ENCODE peak calls at places on chromosomes 1 and 21, in ten cellular contexts. U is IMR-90; R is CD8-positive, alpha-beta memory T cell; N is spleen; H is fibroblast of lung; A is heart left ventricle; I is GM12878; Y is heart right ventricle; Z is H9; X is Peyer's patch. G is an unnamed sample. For H3K27me3, the result is how much of the 10 kb centered on the place peaks cover.

GRCh38 chr21:31132574-31133242 is 94.4 kb upstream of the KRTAP19-8 start:
- DNase-seq in A (no peak), X (no peak), N (no peak), U (peak), H (peak), Z (no peak), R (peak), Y (no peak), I (peak), G (no peak)

GRCh38 chr1:164263540-164263939 is 295.4 kb upstream of the PBX1 start:
- DNase-seq in H (no peak), A (no peak), X (no peak), Z (no peak), U (no peak), N (no peak), Y (no peak), I (no peak), R (no peak), G (no peak)

GRCh38 chr1:33327587-33328325 is 6.9 kb upstream of the A3GALT2 start:
- DNase-seq in A (peak), Y (peak), U (peak), R (no peak), Z (no peak), N (peak), I (no peak), X (no peak), H (peak), G (peak)

GRCh38 chr1:31705080-31705866 is 1.5 kb upstream of the COL16A1 start:
- DNase-seq in X (peak), I (no peak), N (peak), Y (peak), H (peak), A (peak), Z (peak), U (peak), R (peak), G (peak)

GRCh38 chr21:24938592-24938991 is 668.7 kb downstream of the MRPL39 start:
- DNase-seq in N (no peak), H (no peak), Y (no peak), U (no peak), I (no peak), A (no peak), R (no peak), X (no peak), Z (no peak), G (no peak)

GRCh38 chr1:176605151-176605550 is 142.2 kb downstream of the PAPPA2 start:
- DNase-seq in R (no peak), Y (no peak), Z (no peak), N (no peak), X (no peak), A (no peak), H (no peak), U (no peak), I (no peak), G (no peak)

GRCh38 chr21:38048241-38048640 is 132.0 kb upstream of the KCNJ6 start:
- DNase-seq in X (no peak), U (no peak), R (no peak), N (no peak), A (no peak), I (no peak), Z (no peak), Y (no peak), H (no peak), G (no peak)

GRCh38 chr1:244952940-244953339 is 88.6 kb upstream of the HNRNPU start:
- DNase-seq in H (no peak), U (no peak), X (peak), A (no peak), N (no peak), Z (no peak), Y (no peak), R (no peak), I (no peak), G (no peak)

GRCh38 chr21:31370281-31370892 is 26.3 kb upstream of the TIAM1 start:
- DNase-seq in U (no peak), Y (no peak), N (no peak), X (no peak), H (no peak), I (no peak), A (no peak), Z (no peak), R (no peak), G (no peak)

GRCh38 chr1:95086949-95087533 is 14.3 kb upstream of the ALG14 start:
- DNase-seq in H (peak), N (no peak), I (no peak), U (peak), Z (peak), X (no peak), Y (peak), R (no peak), A (peak), G (no peak)

GRCh38 chr21:17461582-17461981 is 51.3 kb upstream of the CXADR start:
- DNase-seq in Y (no peak), A (no peak), Z (no peak), R (no peak), H (peak), X (no peak), U (peak), I (no peak), N (no peak), G (no peak)

GRCh38 chr1:201394596-201394995 is 4.5 kb downstream of the LAD1 start:
- DNase-seq in A (no peak), N (no peak), X (no peak), R (no peak), Y (no peak), U (no peak), I (no peak), H (no peak), Z (no peak), G (no peak)
- H3K27me3 ChIP-seq in A (under half), N (under half), X (under half), R (under half), Y (under half), U (half or more), I (under half), H (half or more), Z (under half), G (under half)

GRCh38 chr1:155105604-155106011 is 22.1 kb upstream of the EFNA1 start:
- DNase-seq in R (no peak), H (no peak), I (no peak), X (no peak), N (no peak), Z (no peak), A (no peak), U (no peak), Y (no peak), G (no peak)
- H3K27ac ChIP-seq in R (no peak), H (no peak), I (no peak), X (peak), N (no peak), Z (no peak), A (no peak), U (no peak), Y (no peak), G (no peak)

GRCh38 chr1:36692465-36692864 is 209.8 kb upstream of the CSF3R start:
- DNase-seq in I (no peak), R (no peak), N (no peak), Z (peak), H (no peak), X (no peak), Y (no peak), U (no peak), A (no peak), G (no peak)

GRCh38 chr1:36693116-36693515 is 210.4 kb upstream of the CSF3R start:
- DNase-seq in N (no peak), Z (peak), X (no peak), U (no peak), H (no peak), R (no peak), Y (no peak), A (no peak), I (no peak), G (no peak)

GRCh38 chr1:36693652-36694051 is 210.9 kb upstream of the CSF3R start:
- DNase-seq in Z (no peak), R (no peak), X (no peak), U (no peak), H (no peak), N (no peak), I (no peak), Y (no peak), A (no peak), G (no peak)

GRCh38 chr1:36699113-36699512 is 216.4 kb upstream of the CSF3R start:
- DNase-seq in H (no peak), Y (no peak), I (no peak), R (no peak), A (no peak), N (no peak), Z (no peak), X (no peak), U (no peak), G (no peak)

DNA sequence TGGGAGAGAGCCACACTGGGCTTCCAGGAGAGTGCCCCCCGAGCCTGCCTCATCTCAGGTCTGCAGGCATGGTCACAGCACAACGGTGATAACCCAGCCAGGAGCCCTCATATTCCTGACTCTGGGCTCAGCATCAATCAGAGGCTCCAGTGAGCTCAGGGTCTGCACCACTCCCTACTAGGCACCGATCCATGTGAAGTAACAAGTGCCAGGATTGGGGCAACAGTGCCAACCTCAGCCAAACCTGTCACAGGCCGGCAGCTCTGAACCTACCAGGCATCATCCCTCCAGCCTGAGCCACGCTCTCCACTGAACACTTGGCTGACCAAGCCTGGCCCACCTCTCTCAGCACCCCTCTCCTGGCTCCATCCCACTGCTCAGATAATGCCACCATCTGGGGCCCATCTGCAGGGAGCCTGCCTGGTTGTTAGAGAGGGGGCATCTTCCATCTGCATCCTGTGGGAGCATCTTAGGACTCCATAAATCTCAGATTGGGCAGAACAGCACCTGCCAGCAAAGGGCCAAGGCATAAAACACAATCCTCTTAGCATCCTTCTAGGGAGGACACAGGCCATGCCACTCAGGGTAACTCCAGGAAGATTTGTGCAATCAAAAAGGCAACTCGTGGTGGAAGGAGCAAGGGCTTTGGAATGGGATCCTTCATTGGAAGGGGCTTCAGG is 213.7 kb upstream of the CSF3R start:
- DNase-seq in A (no peak), R (no peak), Y (no peak), U (no peak), X (no peak), H (no peak), I (no peak), N (no peak), Z (no peak), G (no peak)
- H3K27me3 ChIP-seq in A (under half), R (under half), Y (half or more), U (under half), X (under half), H (under half), I (under half), N (under half), Z (under half), G (under half)

GRCh38 chr1:114082047-114082630 is 71.5 kb downstream of the SYT6 start:
- DNase-seq in X (no peak), H (no peak), A (no peak), Y (no peak), N (no peak), I (no peak), Z (no peak), U (no peak), R (no peak), G (no peak)
- H3K27ac ChIP-seq in X (no peak), H (no peak), A (peak), Y (peak), N (no peak), I (no peak), Z (no peak), U (no peak), R (no peak), G (no peak)

GRCh38 chr1:20739225-20739624 is 6.7 kb upstream of the SH2D5 start:
- DNase-seq in R (no peak), Z (no peak), Y (no peak), U (peak), I (no peak), H (peak), X (no peak), N (no peak), A (no peak), G (no peak)
- H3K27me3 ChIP-seq in R (under half), Z (under half), Y (under half), U (under half), I (under half), H (under half), X (under half), N (under half), A (under half), G (under half)

GRCh38 chr1:168958562-168959289 is 147.8 kb upstream of the ATP1B1 start:
- DNase-seq in N (no peak), X (no peak), Z (no peak), Y (no peak), H (no peak), A (no peak), R (no peak), U (no peak), I (no peak), G (no peak)

GRCh38 chr1:168960114-168960513 is 146.4 kb upstream of the ATP1B1 start:
- DNase-seq in I (no peak), Z (no peak), H (no peak), X (no peak), A (no peak), N (no peak), Y (no peak), U (no peak), R (no peak), G (no peak)

GRCh38 chr1:168960595-168960994 is 145.9 kb upstream of the ATP1B1 start:
- DNase-seq in Y (no peak), H (no peak), A (no peak), I (no peak), Z (no peak), U (no peak), R (no peak), X (no peak), N (no peak), G (no peak)

GRCh38 chr1:168957818-168958217 is 148.7 kb upstream of the ATP1B1 start:
- DNase-seq in N (no peak), U (no peak), H (no peak), R (no peak), Z (no peak), I (no peak), A (no peak), Y (no peak), X (no peak), G (no peak)

DNA sequence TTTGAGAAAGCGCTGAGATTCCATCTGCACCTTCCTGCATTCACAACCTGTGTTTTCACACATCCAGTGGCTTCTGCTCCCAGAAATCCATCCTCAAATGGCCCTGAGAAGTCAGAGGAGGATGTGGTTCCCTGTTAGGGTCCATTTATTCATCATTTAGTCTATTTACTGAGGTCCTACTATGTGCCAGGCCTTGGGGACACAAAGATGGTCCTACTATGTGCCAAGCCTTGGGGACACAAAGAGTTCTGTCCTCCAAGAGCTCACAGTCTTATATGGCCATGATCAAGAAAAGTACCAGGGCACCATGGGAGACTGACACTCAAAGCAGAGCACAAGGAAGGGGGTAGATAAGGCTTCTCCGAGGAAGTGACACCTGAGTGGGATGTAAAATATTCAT is 147.1 kb upstream of the ATP1B1 start:
- DNase-seq in Z (no peak), A (no peak), U (no peak), H (no peak), R (no peak), I (no peak), N (no peak), X (no peak), Y (no peak), G (no peak)
- H3K27ac ChIP-seq in Z (no peak), A (no peak), U (no peak), H (no peak), R (no peak), I (no peak), N (no peak), X (no peak), Y (no peak), G (no peak)